ENCODE peak calls at places on chromosome 1, in seven cellular contexts. One of them, this sample, is unnamed.
A peak's percentile ranks its signal among the peaks of the same experiment; 100 is the strongest.

GRCh38 chr1:232793944-232794343 is 11.3 kb upstream of the MAP10 start:
- DNase-seq in neuronal stem cell: no peak
- DNase-seq in mesendoderm: no peak
- DNase-seq in mesenchymal stem cell: peak; percentile 77
- DNase-seq in trophoblast cell: no peak
- DNase-seq in H9: no peak
- DNase-seq in IMR-90: peak; percentile 74
- DNase-seq in this sample: no peak

GRCh38 chr1:208137144-208137682 is 107.0 kb downstream of the PLXNA2 start:
- DNase-seq in mesendoderm: no peak
- DNase-seq in mesenchymal stem cell: no peak
- DNase-seq in H9: no peak
- DNase-seq in IMR-90: peak; percentile 56
- DNase-seq in neuronal stem cell: no peak
- DNase-seq in trophoblast cell: no peak
- DNase-seq in this sample: no peak

GRCh38 chr1:174815036-174815435 is 184.7 kb upstream of the CACYBP start:
- DNase-seq in IMR-90: peak; percentile 74
- DNase-seq in neuronal stem cell: no peak
- DNase-seq in trophoblast cell: peak; percentile 34
- DNase-seq in mesendoderm: peak; percentile 29
- DNase-seq in mesenchymal stem cell: peak; percentile 27
- DNase-seq in H9: no peak
- DNase-seq in this sample: no peak

GRCh38 chr1:175152006-175152652 is 40.4 kb downstream of the KIAA0040 start:
- DNase-seq in trophoblast cell: no peak
- DNase-seq in H9: peak; percentile 79
- DNase-seq in mesendoderm: peak; percentile 64
- DNase-seq in IMR-90: peak; percentile 22
- DNase-seq in mesenchymal stem cell: peak; percentile 43
- DNase-seq in neuronal stem cell: peak; percentile 67
- DNase-seq in this sample: peak; percentile 92

GRCh38 chr1:230283678-230284077 is 142.5 kb downstream of the PGBD5 start:
- DNase-seq in trophoblast cell: no peak
- DNase-seq in mesendoderm: no peak
- DNase-seq in IMR-90: no peak
- DNase-seq in H9: no peak
- DNase-seq in neuronal stem cell: no peak
- DNase-seq in mesenchymal stem cell: no peak
- DNase-seq in this sample: no peak

GRCh38 chr1:43557744-43558245 is 27.1 kb downstream of the PTPRF start:
- DNase-seq in H9: no peak
- DNase-seq in neuronal stem cell: no peak
- DNase-seq in trophoblast cell: no peak
- DNase-seq in mesendoderm: peak; percentile 59
- DNase-seq in IMR-90: no peak
- DNase-seq in mesenchymal stem cell: peak; percentile 24
- DNase-seq in this sample: no peak

GRCh38 chr1:172609528-172609927 is 49.4 kb upstream of the FASLG start:
- DNase-seq in mesendoderm: peak; percentile 40
- DNase-seq in neuronal stem cell: no peak
- DNase-seq in H9: no peak
- DNase-seq in IMR-90: no peak
- DNase-seq in mesenchymal stem cell: no peak
- DNase-seq in trophoblast cell: no peak
- DNase-seq in this sample: no peak

GRCh38 chr1:52913537-52913936 is 8.0 kb downstream of the ECHDC2 start:
- DNase-seq in trophoblast cell: no peak
- DNase-seq in mesenchymal stem cell: no peak
- DNase-seq in mesendoderm: peak; percentile 44
- DNase-seq in IMR-90: no peak
- DNase-seq in neuronal stem cell: no peak
- DNase-seq in H9: peak; percentile 64
- DNase-seq in this sample: peak; percentile 64

GRCh38 chr1:93720931-93721614 is 39.4 kb upstream of the BCAR3 start:
- DNase-seq in trophoblast cell: no peak
- DNase-seq in H9: no peak
- DNase-seq in mesenchymal stem cell: no peak
- DNase-seq in mesendoderm: peak; percentile 30
- DNase-seq in neuronal stem cell: no peak
- DNase-seq in IMR-90: no peak
- DNase-seq in this sample: no peak

GRCh38 chr1:25796807-25797458 is 3.1 kb upstream of the SELENON start:
- DNase-seq in IMR-90: peak; percentile 77
- DNase-seq in trophoblast cell: peak; percentile 59
- DNase-seq in mesendoderm: peak; percentile 86
- DNase-seq in neuronal stem cell: peak; percentile 82
- DNase-seq in mesenchymal stem cell: peak; percentile 75
- DNase-seq in H9: peak; percentile 86
- DNase-seq in this sample: peak; percentile 98

GRCh38 chr1:112687361-112687760 is 12.9 kb downstream of the MOV10 start:
- DNase-seq in neuronal stem cell: no peak
- DNase-seq in mesenchymal stem cell: no peak
- DNase-seq in IMR-90: no peak
- DNase-seq in mesendoderm: no peak
- DNase-seq in H9: no peak
- DNase-seq in trophoblast cell: no peak
- DNase-seq in this sample: no peak

GRCh38 chr1:207811920-207812720 is 60.3 kb downstream of the CD46 start:
- DNase-seq in IMR-90: peak; percentile 32
- DNase-seq in neuronal stem cell: no peak
- DNase-seq in mesenchymal stem cell: no peak
- DNase-seq in H9: peak; percentile 59
- DNase-seq in trophoblast cell: peak; percentile 35
- DNase-seq in mesendoderm: peak; percentile 56
- DNase-seq in this sample: no peak

GRCh38 chr1:17636612-17637011 is 97.1 kb downstream of the ARHGEF10L start:
- DNase-seq in mesenchymal stem cell: no peak
- DNase-seq in H9: no peak
- DNase-seq in trophoblast cell: no peak
- DNase-seq in mesendoderm: no peak
- DNase-seq in neuronal stem cell: no peak
- DNase-seq in IMR-90: peak; percentile 40
- DNase-seq in this sample: no peak

GRCh38 chr1:185487030-185487429 is 170.0 kb upstream of the IVNS1ABP start:
- DNase-seq in neuronal stem cell: no peak
- DNase-seq in H9: no peak
- DNase-seq in IMR-90: no peak
- DNase-seq in mesendoderm: no peak
- DNase-seq in mesenchymal stem cell: no peak
- DNase-seq in trophoblast cell: no peak
- DNase-seq in this sample: no peak

GRCh38 chr1:179817056-179817455 is 60.5 kb downstream of the TOR1AIP2 start:
- DNase-seq in H9: no peak
- DNase-seq in mesendoderm: no peak
- DNase-seq in mesenchymal stem cell: no peak
- DNase-seq in trophoblast cell: no peak
- DNase-seq in neuronal stem cell: no peak
- DNase-seq in IMR-90: no peak
- DNase-seq in this sample: no peak

GRCh38 chr1:10939654-10940450 is 72.6 kb upstream of the TARDBP start:
- DNase-seq in H9: no peak
- DNase-seq in trophoblast cell: no peak
- DNase-seq in mesenchymal stem cell: peak; percentile 12
- DNase-seq in IMR-90: peak; percentile 5
- DNase-seq in mesendoderm: no peak
- DNase-seq in neuronal stem cell: no peak
- DNase-seq in this sample: no peak

GRCh38 chr1:111848852-111849545 is 93.3 kb downstream of the DDX20 start:
- DNase-seq in neuronal stem cell: no peak
- DNase-seq in IMR-90: no peak
- DNase-seq in mesendoderm: no peak
- DNase-seq in mesenchymal stem cell: no peak
- DNase-seq in trophoblast cell: no peak
- DNase-seq in H9: no peak
- DNase-seq in this sample: no peak

GRCh38 chr1:93021539-93022134 is 57.4 kb upstream of the MTF2 start:
- DNase-seq in IMR-90: peak; percentile 61
- DNase-seq in neuronal stem cell: no peak
- DNase-seq in H9: no peak
- DNase-seq in mesenchymal stem cell: peak; percentile 56
- DNase-seq in mesendoderm: peak; percentile 37
- DNase-seq in trophoblast cell: peak; percentile 3
- DNase-seq in this sample: no peak

GRCh38 chr1:96843196-96843595 is 121.6 kb downstream of the PTBP2 start:
- DNase-seq in H9: no peak
- DNase-seq in mesendoderm: no peak
- DNase-seq in neuronal stem cell: no peak
- DNase-seq in mesenchymal stem cell: peak; percentile 76
- DNase-seq in trophoblast cell: no peak
- DNase-seq in IMR-90: peak; percentile 57
- DNase-seq in this sample: no peak

GRCh38 chr1:9763914-9764313 is 59.9 kb downstream of the CLSTN1 start:
- DNase-seq in IMR-90: no peak
- DNase-seq in trophoblast cell: no peak
- DNase-seq in mesenchymal stem cell: no peak
- DNase-seq in H9: no peak
- DNase-seq in neuronal stem cell: no peak
- DNase-seq in mesendoderm: no peak
- DNase-seq in this sample: no peak

GRCh38 chr1:35888255-35888654 is 5.2 kb downstream of the AGO1 start:
- DNase-seq in neuronal stem cell: no peak
- DNase-seq in mesendoderm: no peak
- DNase-seq in trophoblast cell: no peak
- DNase-seq in H9: no peak
- DNase-seq in mesenchymal stem cell: no peak
- DNase-seq in IMR-90: no peak
- DNase-seq in this sample: no peak

GRCh38 chr1:29811247-29811646 is 574.9 kb downstream of the PTPRU start:
- DNase-seq in IMR-90: no peak
- DNase-seq in mesenchymal stem cell: no peak
- DNase-seq in trophoblast cell: no peak
- DNase-seq in mesendoderm: peak; percentile 41
- DNase-seq in H9: no peak
- DNase-seq in neuronal stem cell: no peak
- DNase-seq in this sample: no peak

GRCh38 chr1:223776075-223776814 is 63.9 kb downstream of the CAPN2 start:
- DNase-seq in trophoblast cell: peak; percentile 63
- DNase-seq in mesenchymal stem cell: peak; percentile 85
- DNase-seq in IMR-90: peak; percentile 91
- DNase-seq in H9: no peak
- DNase-seq in neuronal stem cell: no peak
- DNase-seq in mesendoderm: peak; percentile 83
- DNase-seq in this sample: no peak
- H2AK5ac ChIP-seq in trophoblast cell: no peak overlapping the region
- H2AK5ac ChIP-seq in mesenchymal stem cell: peak overlapping the region; percentile 54
- H2AK5ac ChIP-seq in IMR-90: peak overlapping the region; percentile 75
- H2AK5ac ChIP-seq in H9: no peak overlapping the region
- H2AK5ac ChIP-seq in neuronal stem cell: no peak overlapping the region
- H2AK5ac ChIP-seq in mesendoderm: no peak overlapping the region
- H2AK5ac ChIP-seq in this sample: no peak overlapping the region

DNA sequence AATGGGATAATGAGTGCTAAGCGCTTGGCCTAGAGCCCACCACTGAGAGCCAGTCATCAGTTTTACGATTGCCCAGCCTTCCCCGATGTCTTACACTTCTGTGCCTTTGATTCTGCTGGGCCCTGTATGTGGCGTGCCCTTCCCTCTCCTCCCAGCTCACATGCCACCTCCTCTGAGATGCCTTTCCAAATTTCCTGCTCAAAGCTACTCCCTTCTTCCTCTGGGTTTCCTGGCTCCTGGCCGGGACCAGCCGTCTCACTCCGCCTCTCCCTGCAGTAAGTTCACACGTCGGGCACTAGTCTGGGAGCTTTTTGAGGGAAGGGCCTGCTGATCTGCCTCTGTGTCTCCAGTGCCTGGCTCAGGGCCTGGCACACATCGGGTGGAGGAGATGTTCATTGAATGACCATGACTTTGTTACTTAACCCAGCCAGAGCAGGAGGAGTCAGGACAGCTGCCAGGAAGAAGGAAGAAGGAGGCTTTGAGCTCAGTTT is 63.4 kb downstream of the EPHB2 start:
- DNase-seq in mesenchymal stem cell: no peak
- DNase-seq in neuronal stem cell: no peak
- DNase-seq in IMR-90: peak; percentile 38
- DNase-seq in trophoblast cell: no peak
- DNase-seq in mesendoderm: no peak
- DNase-seq in H9: no peak
- DNase-seq in this sample: no peak
- H2AK5ac ChIP-seq in mesenchymal stem cell: no peak overlapping the region
- H2AK5ac ChIP-seq in neuronal stem cell: no peak overlapping the region
- H2AK5ac ChIP-seq in IMR-90: no peak overlapping the region
- H2AK5ac ChIP-seq in trophoblast cell: no peak overlapping the region
- H2AK5ac ChIP-seq in mesendoderm: no peak overlapping the region
- H2AK5ac ChIP-seq in H9: no peak overlapping the region
- H2AK5ac ChIP-seq in this sample: no peak overlapping the region

GRCh38 chr1:47951026-47951425 is 46.2 kb downstream of the TRABD2B start:
- DNase-seq in H9: no peak
- DNase-seq in mesendoderm: no peak
- DNase-seq in mesenchymal stem cell: no peak
- DNase-seq in neuronal stem cell: no peak
- DNase-seq in IMR-90: no peak
- DNase-seq in trophoblast cell: no peak
- DNase-seq in this sample: no peak

GRCh38 chr1:47948126-47948525 is 49.1 kb downstream of the TRABD2B start:
- DNase-seq in neuronal stem cell: no peak
- DNase-seq in mesenchymal stem cell: peak; percentile 3
- DNase-seq in IMR-90: no peak
- DNase-seq in trophoblast cell: no peak
- DNase-seq in mesendoderm: peak; percentile 79
- DNase-seq in H9: peak; percentile 60
- DNase-seq in this sample: no peak

GRCh38 chr1:47953661-47954060 is 43.5 kb downstream of the TRABD2B start:
- DNase-seq in mesendoderm: no peak
- DNase-seq in neuronal stem cell: no peak
- DNase-seq in H9: no peak
- DNase-seq in trophoblast cell: no peak
- DNase-seq in mesenchymal stem cell: no peak
- DNase-seq in IMR-90: no peak
- DNase-seq in this sample: no peak

GRCh38 chr1:47950481-47950880 is 46.7 kb downstream of the TRABD2B start:
- DNase-seq in trophoblast cell: no peak
- DNase-seq in mesenchymal stem cell: no peak
- DNase-seq in neuronal stem cell: no peak
- DNase-seq in mesendoderm: no peak
- DNase-seq in H9: no peak
- DNase-seq in IMR-90: no peak
- DNase-seq in this sample: no peak

GRCh38 chr1:47951545-47952235 is 45.5 kb downstream of the TRABD2B start:
- DNase-seq in IMR-90: no peak
- DNase-seq in neuronal stem cell: no peak
- DNase-seq in H9: peak; percentile 36
- DNase-seq in mesendoderm: peak; percentile 29
- DNase-seq in trophoblast cell: no peak
- DNase-seq in mesenchymal stem cell: no peak
- DNase-seq in this sample: no peak
- H2AK5ac ChIP-seq in IMR-90: no peak overlapping the region
- H2AK5ac ChIP-seq in neuronal stem cell: no peak overlapping the region
- H2AK5ac ChIP-seq in H9: no peak overlapping the region
- H2AK5ac ChIP-seq in mesendoderm: no peak overlapping the region
- H2AK5ac ChIP-seq in trophoblast cell: no peak overlapping the region
- H2AK5ac ChIP-seq in mesenchymal stem cell: no peak overlapping the region
- H2AK5ac ChIP-seq in this sample: no peak overlapping the region

DNA sequence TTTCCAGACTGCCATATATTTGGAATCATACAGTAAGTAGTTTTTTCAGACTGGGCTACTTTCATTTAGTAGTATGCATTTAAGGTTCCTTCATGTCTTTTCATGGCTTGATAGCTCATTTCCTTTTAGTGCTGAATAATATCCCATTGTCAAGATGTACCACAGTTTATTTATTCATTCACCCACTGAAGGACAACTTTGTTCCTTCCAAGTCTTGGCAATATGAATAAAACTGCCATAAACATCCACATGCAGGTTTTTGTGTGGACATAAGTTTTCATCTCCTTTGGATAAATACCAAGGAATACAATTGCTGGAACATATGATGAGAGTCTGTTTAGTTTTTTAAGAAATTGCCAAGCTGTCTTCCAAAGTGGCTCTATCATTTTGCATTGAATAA is 366.4 kb upstream of the NFIA start:
- DNase-seq in neuronal stem cell: no peak
- DNase-seq in H9: no peak
- DNase-seq in mesenchymal stem cell: no peak
- DNase-seq in IMR-90: no peak
- DNase-seq in mesendoderm: no peak
- DNase-seq in trophoblast cell: no peak
- DNase-seq in this sample: no peak
- H2AK5ac ChIP-seq in neuronal stem cell: no peak overlapping the region
- H2AK5ac ChIP-seq in H9: no peak overlapping the region
- H2AK5ac ChIP-seq in mesenchymal stem cell: no peak overlapping the region
- H2AK5ac ChIP-seq in IMR-90: no peak overlapping the region
- H2AK5ac ChIP-seq in mesendoderm: no peak overlapping the region
- H2AK5ac ChIP-seq in trophoblast cell: no peak overlapping the region
- H2AK5ac ChIP-seq in this sample: no peak overlapping the region

This sample was measured in H1.